ENCODE peak calls at places on chromosome 16, in nine cellular contexts. A, M, B, Y, J, V, T, L and Z are unnamed samples.

GRCh38 chr16:56912746-56913703 is 18.9 kb upstream of the HERPUD1 start:
- DNase-seq in J (no peak), T (no peak), B (no peak), V (no peak), L (peak), A (no peak), M (no peak), Y (no peak), Z (no peak)

GRCh38 chr16:1602285-1602684 is 9.6 kb downstream of the IFT140 start:
- DNase-seq in A (no peak), B (no peak), T (no peak), M (no peak), J (no peak), L (no peak), V (no peak), Y (no peak), Z (no peak)

GRCh38 chr16:11089504-11090124 is 145.2 kb downstream of the CLEC16A start:
- DNase-seq in M (no peak), V (no peak), A (no peak), Y (peak), J (no peak), B (no peak), T (no peak), L (peak), Z (no peak)

GRCh38 chr16:47043970-47044684 is 70.7 kb upstream of the DNAJA2 start:
- DNase-seq in T (no peak), Y (no peak), A (no peak), L (no peak), J (no peak), B (no peak), V (no peak), M (no peak), Z (no peak)

GRCh38 chr16:3987231-3987630 is 106.7 kb upstream of the CREBBP start:
- DNase-seq in B (no peak), T (no peak), M (no peak), V (no peak), Y (no peak), L (no peak), A (no peak), J (no peak), Z (no peak)

GRCh38 chr16:8751481-8752311 is 45.7 kb downstream of the TMEM186 start:
- DNase-seq in V (no peak), Y (no peak), M (peak), B (no peak), A (no peak), L (no peak), T (peak), J (no peak), Z (no peak)

GRCh38 chr16:2432286-2432685 is 3.0 kb downstream of the CCNF start:
- DNase-seq in M (no peak), A (no peak), T (no peak), J (no peak), V (no peak), B (no peak), Y (no peak), L (no peak), Z (no peak)

GRCh38 chr16:4176794-4177438 is 60.7 kb upstream of the ADCY9 start:
- DNase-seq in A (no peak), M (peak), B (no peak), V (no peak), J (peak), T (peak), Y (no peak), L (no peak), Z (no peak)

GRCh38 chr16:8866118-8866883 is 2.5 kb downstream of the CARHSP1 start:
- DNase-seq in T (no peak), B (peak), M (no peak), J (no peak), Y (peak), L (peak), V (no peak), A (no peak), Z (no peak)

GRCh38 chr16:29687755-29688154 is 8.8 kb downstream of the QPRT start:
- DNase-seq in J (no peak), L (no peak), Y (no peak), T (no peak), V (no peak), B (no peak), A (no peak), M (no peak), Z (no peak)

GRCh38 chr16:53430363-53430762 is 3.9 kb upstream of the RBL2 start:
- DNase-seq in B (no peak), V (no peak), J (no peak), M (no peak), Y (no peak), A (no peak), L (no peak), T (no peak), Z (no peak)

GRCh38 chr16:53433930-53434435 is 288 bp upstream of the RBL2 start:
- DNase-seq in L (no peak), A (no peak), Y (no peak), J (no peak), B (no peak), T (peak), V (no peak), M (no peak), Z (no peak)

GRCh38 chr16:53434436-53435065 is at the start of gene RBL2:
- DNase-seq in T (no peak), M (peak), Y (peak), A (peak), L (peak), V (peak), B (peak), J (peak), Z (peak)

GRCh38 chr16:53433509-53433908 is 762 bp upstream of the RBL2 start:
- DNase-seq in L (no peak), B (no peak), Y (no peak), A (no peak), J (no peak), M (no peak), V (no peak), T (no peak), Z (no peak)

GRCh38 chr16:53435066-53435688 is 906 bp downstream of the RBL2 start:
- DNase-seq in T (peak), Y (peak), V (peak), A (peak), B (peak), M (peak), L (peak), J (peak), Z (peak)
- TF ChIP-seq POLR2A in T (no peak), Y (no peak), V (no peak), A (peak), B (no peak), M (peak), L (peak), J (no peak), Z (peak)

GRCh38 chr16:89695086-89695874 is 6.2 kb downstream of the SPATA2L start:
- DNase-seq in T (no peak), V (no peak), L (peak), A (no peak), M (no peak), J (no peak), B (no peak), Y (no peak), Z (no peak)

GRCh38 chr16:89696598-89697128 is 4.8 kb downstream of the SPATA2L start:
- DNase-seq in L (peak), V (peak), T (no peak), M (no peak), Y (no peak), B (no peak), A (no peak), J (no peak), Z (no peak)

GRCh38 chr16:89695875-89696597 is 5.5 kb downstream of the SPATA2L start:
- DNase-seq in T (no peak), V (no peak), L (peak), Y (no peak), J (no peak), M (no peak), A (no peak), B (no peak), Z (no peak)

GRCh38 chr16:89697616-89698331 is 3.7 kb downstream of the SPATA2L start:
- DNase-seq in M (no peak), Y (no peak), T (no peak), B (no peak), J (no peak), A (no peak), V (no peak), L (peak), Z (no peak)

GRCh38 chr16:89697161-89697615 is 4.3 kb downstream of the SPATA2L start:
- DNase-seq in B (no peak), Y (no peak), A (no peak), T (no peak), L (peak), J (no peak), M (no peak), V (no peak), Z (no peak)
- TF ChIP-seq POLR2A in B (no peak), Y (no peak), A (no peak), T (no peak), L (no peak), J (no peak), M (no peak), V (no peak), Z (no peak)

GRCh38 chr16:81810361-81810760 is 31.3 kb downstream of the PLCG2 start:
- DNase-seq in J (no peak), B (no peak), M (no peak), L (no peak), T (no peak), V (no peak), A (no peak), Y (no peak), Z (no peak)
- TF ChIP-seq POLR2A in J (no peak), B (no peak), M (no peak), L (no peak), T (no peak), V (no peak), A (no peak), Y (no peak), Z (no peak)

DNA sequence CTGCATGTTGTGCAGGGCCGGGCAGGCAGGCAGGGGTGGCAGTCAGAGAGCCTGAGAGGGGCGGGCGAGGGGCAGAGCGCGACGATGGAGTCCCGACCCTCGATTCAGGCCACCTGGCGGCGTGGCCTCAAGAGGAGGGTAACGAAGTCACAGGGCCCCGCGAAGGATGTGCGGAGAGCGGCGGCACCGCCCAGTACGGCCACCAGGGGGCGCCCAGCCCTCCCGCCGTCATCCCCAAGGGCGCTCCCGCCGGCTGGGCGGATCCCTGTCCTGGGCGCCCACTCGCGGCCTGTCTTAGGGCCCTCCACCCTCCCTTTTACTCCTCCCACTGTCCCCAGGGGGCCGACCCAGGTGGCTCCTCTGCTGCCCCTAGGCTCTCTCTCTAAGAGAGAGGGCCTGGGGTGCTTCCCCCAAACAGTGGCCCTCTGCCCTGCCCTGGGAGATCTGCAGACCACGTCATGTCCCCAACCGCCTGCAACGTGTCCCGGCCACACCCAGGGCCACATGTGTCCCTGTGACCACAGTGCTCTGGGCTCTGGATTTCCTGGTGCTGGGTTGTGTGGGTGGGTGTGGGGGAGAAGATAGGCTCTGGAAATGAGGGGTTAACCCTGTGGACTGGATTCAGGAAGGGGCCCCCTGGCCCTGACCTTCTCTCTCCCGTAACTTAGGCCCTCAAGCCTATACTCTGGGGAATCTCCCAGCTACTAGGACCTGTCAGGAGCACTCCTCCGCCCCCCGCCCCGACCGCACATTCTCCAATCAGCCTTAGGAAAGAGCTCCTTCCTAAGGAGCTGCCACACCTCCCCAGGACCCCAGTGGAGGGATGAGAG is 5.9 kb downstream of the DPEP2 start:
- DNase-seq in M (peak), L (peak), T (peak), V (peak), Y (peak), J (peak), B (peak), A (peak), Z (peak)
- TF ChIP-seq POLR2A in M (no peak), L (no peak), T (no peak), V (no peak), Y (no peak), J (no peak), B (no peak), A (no peak), Z (peak)

GRCh38 chr16:81444448-81445121 is at the start of gene CMIP:
- DNase-seq in B (peak), Y (peak), L (peak), T (peak), V (peak), A (peak), M (peak), J (peak), Z (peak)

GRCh38 chr16:81445926-81446317 is 1.3 kb downstream of the CMIP start:
- DNase-seq in V (no peak), A (no peak), M (no peak), B (no peak), T (no peak), L (no peak), J (no peak), Y (no peak), Z (no peak)

GRCh38 chr16:81446318-81447275 is 2.0 kb downstream of the CMIP start:
- DNase-seq in V (no peak), A (peak), B (no peak), M (peak), L (no peak), T (no peak), J (peak), Y (peak), Z (peak)

GRCh38 chr16:81443688-81444447 is 740 bp upstream of the CMIP start:
- DNase-seq in B (no peak), Y (no peak), A (peak), T (no peak), V (no peak), L (peak), J (no peak), M (no peak), Z (peak)

GRCh38 chr16:81445143-81445922 is 725 bp downstream of the CMIP start:
- DNase-seq in L (peak), V (peak), M (no peak), J (peak), B (peak), T (no peak), Y (peak), A (peak), Z (peak)
- TF ChIP-seq POLR2A in L (no peak), V (no peak), M (peak), J (no peak), B (no peak), T (no peak), Y (no peak), A (no peak), Z (no peak)

DNA sequence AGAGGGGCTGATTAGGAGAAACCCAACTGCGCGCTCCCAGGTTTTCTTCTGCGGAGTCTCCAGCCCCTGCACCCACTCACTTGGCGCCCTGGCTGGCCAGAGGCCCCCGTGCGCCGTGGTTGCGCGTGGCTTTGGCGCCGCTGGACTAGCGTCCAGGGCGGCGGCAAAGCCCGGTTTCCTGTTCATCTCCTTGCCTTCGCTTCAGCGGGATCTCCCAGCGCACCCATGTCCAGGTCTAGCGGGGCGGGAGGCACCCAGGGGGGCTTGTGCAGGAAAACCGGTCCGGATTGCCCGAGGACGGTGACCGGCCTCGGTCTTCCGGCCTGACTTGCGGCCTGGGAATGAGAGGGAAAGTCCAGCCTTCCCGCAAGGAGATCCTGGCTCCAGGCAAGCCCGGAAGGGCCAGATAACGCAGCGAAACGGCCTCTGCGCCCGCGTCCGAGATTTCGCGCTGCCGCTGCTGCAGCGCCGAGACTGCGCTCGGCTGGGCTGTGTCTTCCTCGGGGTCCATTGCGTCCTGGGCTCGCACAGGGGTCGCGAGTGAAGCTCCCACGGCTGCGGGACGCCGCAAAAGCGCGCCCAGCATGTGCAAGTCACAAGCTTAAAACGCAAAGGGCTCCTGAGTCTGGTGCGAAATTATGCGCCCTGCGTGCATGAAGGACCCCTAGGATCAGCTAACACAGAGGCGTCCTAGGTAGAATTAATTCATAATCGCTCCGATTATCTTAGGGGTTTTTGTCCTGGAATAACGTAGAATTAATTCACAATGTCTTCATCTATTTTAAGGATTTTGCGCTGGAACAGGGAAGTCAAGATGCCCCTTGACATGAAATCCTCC is 5.7 kb downstream of the FOXF1 start:
- DNase-seq in Y (no peak), J (no peak), M (no peak), T (no peak), B (no peak), A (no peak), V (no peak), L (no peak), Z (no peak)
- TF ChIP-seq POLR2A in Y (no peak), J (no peak), M (no peak), T (no peak), B (no peak), A (no peak), V (no peak), L (no peak), Z (no peak)